ENCODE peak calls at places on chromosomes 4 and X, in five cellular contexts. D, G, Y, L and X are unnamed samples.

GRCh38 chr4:77815651-77816050 is 3.5 kb downstream of the CNOT6L start:
- DNase-seq in D (no peak), G (no peak), Y (no peak), L (no peak), X (no peak)

GRCh38 chrX:151488677-151489076 is 74.8 kb upstream of the PASD1 start:
- DNase-seq in D (no peak), G (no peak), Y (no peak), L (no peak), X (no peak)

GRCh38 chr4:128347175-128347868 is 59.7 kb upstream of the PGRMC2 start:
- DNase-seq in D (no peak), G (no peak), Y (no peak), L (no peak), X (no peak)

GRCh38 chr4:176302283-176303275 is 17.2 kb upstream of the SPCS3 start:
- DNase-seq in D (no peak), G (no peak), Y (no peak), L (no peak), X (no peak)

GRCh38 chr4:74039065-74039763 is 725 bp upstream of the CXCL3 start:
- DNase-seq in D (no peak), G (no peak), Y (no peak), L (no peak), X (no peak)

GRCh38 chr4:7642764-7643495 is 208.2 kb upstream of the PSAPL1 start:
- DNase-seq in D (no peak), G (no peak), Y (no peak), L (no peak), X (no peak)

GRCh38 chrX:154327026-154327820 is 31.6 kb downstream of the TKTL1 start:
- DNase-seq in D (no peak), G (no peak), Y (no peak), L (no peak), X (no peak)

GRCh38 chrX:15468036-15468435 is 25.1 kb downstream of the PIR start:
- DNase-seq in D (no peak), G (no peak), Y (no peak), L (peak; percentile 22), X (peak; percentile 18)

GRCh38 chr4:183436417-183436816 is 8.0 kb upstream of the CDKN2AIP start:
- DNase-seq in D (no peak), G (no peak), Y (no peak), L (no peak), X (no peak)

GRCh38 chr4:103994059-103994458 is 274.3 kb upstream of the TACR3 start:
- DNase-seq in D (peak; percentile 18), G (no peak), Y (no peak), L (no peak), X (no peak)

GRCh38 chrX:137519459-137519858 is 46.5 kb upstream of the ZIC3 start:
- DNase-seq in D (no peak), G (no peak), Y (no peak), L (no peak), X (no peak)

GRCh38 chr4:52658671-52659015 is 458 bp downstream of the USP46 start:
- DNase-seq in D (no peak), G (no peak), Y (peak; percentile 22), L (no peak), X (peak; percentile 58)

GRCh38 chr4:150302553-150302952 is 224.3 kb downstream of the DCLK2 start:
- DNase-seq in D (no peak), G (no peak), Y (no peak), L (peak; percentile 37), X (no peak)

GRCh38 chr4:76016383-76016782 is 6.9 kb downstream of the CXCL10 start:
- DNase-seq in D (no peak), G (no peak), Y (no peak), L (no peak), X (no peak)

GRCh38 chrX:69546978-69547377 is 42.9 kb downstream of the NALF2 start:
- DNase-seq in D (no peak), G (no peak), Y (no peak), L (no peak), X (no peak)

GRCh38 chrX:110509778-110510510 is 151.3 kb downstream of the RTL9 start:
- DNase-seq in D (peak; percentile 25), G (no peak), Y (no peak), L (no peak), X (no peak)

GRCh38 chrX:125132274-125132673 is 187.4 kb upstream of the TEX13C start:
- DNase-seq in D (no peak), G (no peak), Y (no peak), L (no peak), X (no peak)

GRCh38 chrX:136880003-136880451 is 498 bp downstream of the RBMX start:
- DNase-seq in D (no peak), G (no peak), Y (peak; percentile 35), L (no peak), X (peak; percentile 68)

GRCh38 chr4:40990202-40990898 is 224.0 kb downstream of the APBB2 start:
- DNase-seq in D (no peak), G (no peak), Y (no peak), L (no peak), X (no peak)

GRCh38 chrX:6021316-6022091 is 207.2 kb downstream of the NLGN4X start:
- DNase-seq in D (peak; percentile 42), G (peak; percentile 13), Y (no peak), L (no peak), X (no peak)

GRCh38 chrX:77167993-77168392 is 279.2 kb upstream of the FGF16 start:
- DNase-seq in D (no peak), G (no peak), Y (no peak), L (peak; percentile 51), X (no peak)

DNA sequence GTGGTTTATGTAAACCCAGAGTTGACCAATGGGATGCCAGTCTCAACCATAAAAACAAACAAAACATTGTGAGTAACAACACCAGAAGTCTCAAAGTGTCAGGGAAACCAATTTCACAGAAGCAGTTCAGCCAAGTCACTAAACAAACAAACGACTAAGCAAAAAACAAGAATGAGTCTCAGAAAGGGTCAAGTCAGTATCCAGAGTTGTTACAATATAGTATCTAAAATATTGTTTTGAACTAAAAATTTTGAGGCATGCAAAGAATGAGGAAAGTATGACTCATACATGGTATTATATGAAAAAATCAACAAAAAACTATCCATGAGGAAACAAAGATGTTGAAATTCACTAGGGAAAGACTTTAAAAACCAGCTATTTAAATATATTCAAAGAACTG is 70.6 kb downstream of the AR start:
- DNase-seq in D (no peak), G (no peak), Y (no peak), L (no peak), X (no peak)
- H3K9me3 ChIP-seq in D (no peaks in the 10 kb centered on the region), G (no peaks in the 10 kb centered on the region), Y (peaks cover 4% of the 10 kb centered on the region), L (peaks cover 4% of the 10 kb centered on the region), X (peaks cover 12% of the 10 kb centered on the region)

GRCh38 chr4:271492-272103 is 33.7 kb downstream of the ZNF732 start:
- DNase-seq in D (no peak), G (no peak), Y (no peak), L (no peak), X (no peak)
- H3K9me3 ChIP-seq in D (peaks cover 100% of the 10 kb centered on the region), G (peaks cover 13% of the 10 kb centered on the region), Y (peaks cover 53% of the 10 kb centered on the region), L (peaks cover 96% of the 10 kb centered on the region), X (peaks cover 91% of the 10 kb centered on the region)

GRCh38 chr4:108453366-108453765 is 167.0 kb upstream of the RPL34 start:
- DNase-seq in D (no peak), G (no peak), Y (no peak), L (no peak), X (no peak)
- H3K9me3 ChIP-seq in D (no peaks in the 10 kb centered on the region), G (no peaks in the 10 kb centered on the region), Y (no peaks in the 10 kb centered on the region), L (no peaks in the 10 kb centered on the region), X (no peaks in the 10 kb centered on the region)

GRCh38 chrX:66030505-66031317 is 9.2 kb downstream of the VSIG4 start:
- DNase-seq in D (peak; percentile 49), G (no peak), Y (no peak), L (no peak), X (no peak)
- H3K9me3 ChIP-seq in D (no peaks in the 10 kb centered on the region), G (no peaks in the 10 kb centered on the region), Y (no peaks in the 10 kb centered on the region), L (no peaks in the 10 kb centered on the region), X (no peaks in the 10 kb centered on the region)

GRCh38 chrX:47420967-47421366 is 50.6 kb downstream of the ZNF157 start:
- DNase-seq in D (no peak), G (no peak), Y (no peak), L (no peak), X (no peak)

GRCh38 chrX:47422444-47422843 is 52.1 kb downstream of the ZNF157 start:
- DNase-seq in D (no peak), G (no peak), Y (no peak), L (no peak), X (no peak)

DNA sequence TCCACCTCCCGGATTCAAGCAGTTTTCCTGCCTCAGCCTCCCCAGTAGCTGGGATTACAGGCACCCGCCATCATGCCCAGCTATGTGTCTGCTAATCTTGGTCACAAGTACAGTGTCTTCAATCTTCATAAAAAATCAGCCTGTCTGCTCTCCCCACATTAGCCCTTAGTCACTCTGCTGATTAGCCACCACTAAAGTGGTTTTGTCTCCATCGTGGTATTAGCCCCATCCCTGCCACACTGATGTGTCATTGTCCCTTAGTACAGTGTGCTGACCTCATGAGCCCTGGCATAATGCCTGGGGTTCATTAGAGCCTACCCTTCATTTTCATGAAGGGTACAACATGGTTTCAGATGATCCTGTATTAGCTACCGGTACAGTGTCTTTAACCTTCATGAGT is 49.9 kb downstream of the ZNF157 start:
- DNase-seq in D (no peak), G (no peak), Y (no peak), L (no peak), X (no peak)
- H3K9me3 ChIP-seq in D (no peaks in the 10 kb centered on the region), G (no peaks in the 10 kb centered on the region), Y (no peaks in the 10 kb centered on the region), L (peaks cover 14% of the 10 kb centered on the region), X (peaks cover 6% of the 10 kb centered on the region)

DNA sequence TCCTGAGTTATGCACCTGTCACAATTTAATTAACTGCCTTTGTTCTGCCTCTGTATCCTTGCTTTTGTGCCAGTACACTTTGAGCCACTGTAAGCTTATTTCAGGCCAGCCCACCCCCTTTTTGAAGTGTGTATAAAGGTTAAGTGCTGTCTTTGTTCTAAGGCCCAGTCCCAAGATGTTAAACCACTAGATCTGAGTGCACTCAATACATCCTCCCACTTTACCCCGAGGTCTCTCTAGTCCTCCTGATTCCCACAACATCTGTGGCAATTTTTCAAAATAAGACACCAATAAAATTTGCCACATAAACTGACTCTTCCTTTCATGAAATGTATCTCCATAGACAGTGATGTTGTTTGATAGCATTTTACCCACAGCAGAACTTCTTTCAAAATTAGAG is 124.1 kb upstream of the SPIN4 start:
- DNase-seq in D (no peak), G (no peak), Y (no peak), L (no peak), X (no peak)
- H3K9me3 ChIP-seq in D (peaks cover 60% of the 10 kb centered on the region), G (no peaks in the 10 kb centered on the region), Y (peaks cover 21% of the 10 kb centered on the region), L (peaks cover 26% of the 10 kb centered on the region), X (peaks cover 16% of the 10 kb centered on the region)

GRCh38 chr4:189869236-189869635 is 71.4 kb upstream of the FRG1 start:
- DNase-seq in D (no peak), G (no peak), Y (no peak), L (no peak), X (no peak)

GRCh38 chr4:189870835-189871234 is 69.8 kb upstream of the FRG1 start:
- DNase-seq in D (no peak), G (no peak), Y (no peak), L (no peak), X (no peak)

DNA sequence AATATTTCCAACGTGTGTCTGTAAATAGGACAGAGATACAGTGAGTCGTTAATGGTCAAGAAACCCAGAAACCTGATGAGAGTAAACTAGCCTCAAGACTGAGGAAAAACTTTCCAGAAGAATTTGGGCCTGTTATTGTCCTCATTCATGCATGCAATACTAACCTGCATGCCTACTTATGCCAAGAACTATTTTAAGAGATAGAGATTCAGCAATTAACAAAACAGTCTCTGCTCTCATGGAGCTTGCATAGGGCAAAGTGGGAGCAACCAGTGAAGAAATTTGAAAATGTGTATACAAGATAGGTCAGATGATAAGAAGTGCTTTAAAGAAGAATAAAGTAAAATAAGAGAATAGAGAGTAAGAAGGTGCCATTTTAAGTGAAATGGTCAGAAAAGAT is 66.1 kb upstream of the FRG1 start:
- DNase-seq in D (no peak), G (no peak), Y (no peak), L (no peak), X (no peak)
- H3K9me3 ChIP-seq in D (no peaks in the 10 kb centered on the region), G (no peaks in the 10 kb centered on the region), Y (no peaks in the 10 kb centered on the region), L (no peaks in the 10 kb centered on the region), X (no peaks in the 10 kb centered on the region)

GRCh38 chr4:117429506-117429905 is 344.1 kb upstream of the TRAM1L1 start:
- DNase-seq in D (no peak), G (no peak), Y (no peak), L (no peak), X (peak; percentile 17)
- H3K9me3 ChIP-seq in D (peaks cover 7% of the 10 kb centered on the region), G (no peaks in the 10 kb centered on the region), Y (no peaks in the 10 kb centered on the region), L (no peaks in the 10 kb centered on the region), X (no peaks in the 10 kb centered on the region)